ENCODE peak calls at places on chromosome 21, in four cellular contexts. F is cardiac muscle cell, H is fibroblast of lung, L is AG09309. Z is an unnamed sample.

GRCh38 chr21:38920631-38921398 is 115.1 kb downstream of the ETS2 start:
- DNase-seq in L (peak), F (no peak), H (peak), Z (no peak)

GRCh38 chr21:39715804-39716397 is 29.1 kb upstream of the IGSF5 start:
- DNase-seq in H (peak), L (peak), F (peak), Z (no peak)

GRCh38 chr21:36858320-36858957 is 108.0 kb downstream of the HLCS start:
- DNase-seq in F (no peak), L (no peak), H (no peak), Z (no peak)

GRCh38 chr21:36193200-36193599 is 36.6 kb downstream of the DOP1B start:
- DNase-seq in F (no peak), L (no peak), H (no peak), Z (peak)

GRCh38 chr21:23955130-23955873 is 1652.0 kb downstream of the MRPL39 start:
- DNase-seq in L (no peak), F (no peak), H (no peak), Z (no peak)

GRCh38 chr21:31974454-31974985 is 101.7 kb downstream of the HUNK start:
- DNase-seq in L (no peak), F (no peak), H (no peak), Z (no peak)

GRCh38 chr21:38909929-38910328 is 104.2 kb downstream of the ETS2 start:
- DNase-seq in H (no peak), L (no peak), F (no peak), Z (no peak)

GRCh38 chr21:23837564-23837963 is 1769.7 kb downstream of the MRPL39 start:
- DNase-seq in F (no peak), L (no peak), H (no peak), Z (no peak)

GRCh38 chr21:26124896-26125295 is 45.7 kb downstream of the APP start:
- DNase-seq in L (no peak), H (no peak), F (peak), Z (no peak)

GRCh38 chr21:32580949-32581348 is 4.4 kb downstream of the TCP10L start:
- DNase-seq in H (no peak), F (no peak), L (no peak), Z (no peak)

GRCh38 chr21:29155118-29155932 is 24.9 kb downstream of the MAP3K7CL start:
- DNase-seq in L (peak), F (peak), H (peak), Z (no peak)

GRCh38 chr21:24290151-24290833 is 1317.0 kb downstream of the MRPL39 start:
- DNase-seq in H (no peak), L (no peak), F (no peak), Z (no peak)

GRCh38 chr21:36589352-36589971 is 109.5 kb upstream of the SIM2 start:
- DNase-seq in L (no peak), F (no peak), H (peak), Z (no peak)

GRCh38 chr21:37737996-37738395 is 178.3 kb downstream of the KCNJ6 start:
- DNase-seq in H (no peak), F (no peak), L (no peak), Z (no peak)

GRCh38 chr21:38234395-38235142 is 22.2 kb upstream of the KCNJ15 start:
- DNase-seq in F (no peak), H (no peak), L (no peak), Z (no peak)

GRCh38 chr21:15206514-15206913 is 141.7 kb upstream of the NRIP1 start:
- DNase-seq in F (no peak), H (no peak), L (no peak), Z (no peak)

GRCh38 chr21:25506887-25507286 is 100.4 kb downstream of the MRPL39 start:
- DNase-seq in L (no peak), H (peak), F (no peak), Z (no peak)

GRCh38 chr21:28410264-28410663 is 582.4 kb downstream of the LTN1 start:
- DNase-seq in F (no peak), H (no peak), L (no peak), Z (no peak)

GRCh38 chr21:32770514-32771133 is 931 bp downstream of the PAXBP1 start:
- DNase-seq in L (no peak), H (no peak), F (no peak), Z (no peak)

GRCh38 chr21:45948576-45949141 is 32.9 kb upstream of the COL6A1 start:
- DNase-seq in H (no peak), F (no peak), L (no peak), Z (no peak)

GRCh38 chr21:45952974-45953373 is 28.6 kb upstream of the COL6A1 start:
- DNase-seq in H (no peak), F (peak), L (no peak), Z (no peak)

GRCh38 chr21:45949928-45950739 is 31.4 kb upstream of the COL6A1 start:
- DNase-seq in H (no peak), L (no peak), F (no peak), Z (no peak)

GRCh38 chr21:45951676-45952075 is 29.9 kb upstream of the COL6A1 start:
- DNase-seq in F (no peak), H (no peak), L (no peak), Z (no peak)

GRCh38 chr21:45950740-45951515 is 30.6 kb upstream of the COL6A1 start:
- DNase-seq in F (no peak), H (peak), L (no peak), Z (no peak)
- H3K4me3 ChIP-seq in F (no peak), H (no peak), L (no peak), Z (no peak)

GRCh38 chr21:45615145-45615711 is 28.3 kb upstream of the PCBP3 start:
- DNase-seq in F (no peak), L (no peak), H (peak), Z (no peak)
- TF ChIP-seq CTCF in F (no peak), L (no peak), H (no peak), Z (no peak)

GRCh38 chr21:34200288-34200905 is 127.0 kb downstream of the MRPS6 start:
- DNase-seq in L (no peak), H (no peak), F (no peak), Z (no peak)

GRCh38 chr21:34202553-34203332 is 129.4 kb downstream of the MRPS6 start:
- DNase-seq in H (no peak), F (peak), L (no peak), Z (no peak)

GRCh38 chr21:34201001-34201400 is 127.6 kb downstream of the MRPS6 start:
- DNase-seq in L (no peak), F (no peak), H (no peak), Z (no peak)

GRCh38 chr21:34199121-34199910 is 125.9 kb downstream of the MRPS6 start:
- DNase-seq in F (no peak), H (no peak), L (no peak), Z (no peak)

DNA sequence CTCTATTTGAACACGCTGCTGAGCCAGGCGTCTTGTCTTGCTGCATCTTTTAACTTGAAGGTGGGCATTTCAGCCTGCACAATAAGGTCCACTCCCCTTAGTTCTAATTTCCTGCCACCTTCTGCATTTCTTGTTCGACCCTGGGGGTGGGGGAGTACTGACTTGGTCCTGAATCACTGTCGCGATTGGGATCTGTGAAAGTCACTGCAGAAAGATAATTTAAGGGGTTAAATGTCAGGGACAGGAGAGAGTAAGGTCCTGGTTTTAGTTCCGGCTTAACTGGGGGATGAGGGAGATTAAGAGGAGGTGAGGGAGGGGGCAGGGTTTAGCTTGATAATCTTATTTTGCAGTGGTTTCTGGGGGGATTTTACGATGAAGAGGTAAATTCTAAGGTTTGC is 128.1 kb downstream of the MRPS6 start:
- DNase-seq in L (no peak), F (peak), H (no peak), Z (no peak)
- H3K4me3 ChIP-seq in L (peak), F (peak), H (no peak), Z (peak)

DNA sequence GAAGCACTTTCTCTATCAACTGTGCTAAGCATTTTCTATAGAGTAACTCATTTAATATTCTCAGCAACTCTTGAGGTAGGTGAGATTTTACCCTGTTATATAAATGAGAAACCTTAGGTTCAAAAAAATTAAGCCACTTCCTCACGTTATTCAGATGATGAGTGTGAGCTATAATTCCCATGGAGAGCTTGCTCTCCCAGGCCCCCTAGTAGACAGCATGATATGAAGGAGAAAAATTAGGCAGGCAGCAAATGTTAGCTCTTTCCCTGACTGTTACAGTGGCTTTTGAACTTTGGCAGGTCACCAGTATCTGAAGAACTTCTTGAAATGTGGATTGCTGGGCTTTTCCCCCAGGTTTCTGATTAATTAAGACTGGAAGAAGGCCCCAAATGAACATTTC is 753.1 kb downstream of the NCAM2 start:
- DNase-seq in L (no peak), F (no peak), H (no peak), Z (no peak)
- TF ChIP-seq CTCF in L (no peak), F (no peak), H (no peak), Z (no peak)

DNA sequence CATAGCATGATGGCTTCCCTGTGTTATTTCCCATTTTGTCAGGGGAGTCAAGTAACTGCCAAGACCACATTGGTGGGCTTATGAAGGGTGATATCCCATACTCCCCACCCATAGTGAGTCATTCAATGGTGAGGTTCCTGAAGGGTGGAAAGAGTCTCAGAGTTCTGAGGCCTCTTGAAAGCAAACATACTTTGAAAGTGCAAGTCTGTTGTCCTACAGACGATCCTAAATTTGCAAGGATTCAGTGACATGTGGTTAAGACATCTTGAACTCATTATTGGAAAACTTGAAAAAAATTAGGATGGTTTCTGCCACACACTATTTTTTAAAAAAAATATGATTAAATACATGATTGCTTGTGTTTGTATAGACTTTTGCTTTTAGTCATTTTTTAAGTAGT is 225.4 kb upstream of the ADAMTS5 start:
- DNase-seq in F (no peak), H (peak), L (no peak), Z (no peak)
- H3K4me3 ChIP-seq in F (no peak), H (no peak), L (no peak), Z (no peak)

DNA sequence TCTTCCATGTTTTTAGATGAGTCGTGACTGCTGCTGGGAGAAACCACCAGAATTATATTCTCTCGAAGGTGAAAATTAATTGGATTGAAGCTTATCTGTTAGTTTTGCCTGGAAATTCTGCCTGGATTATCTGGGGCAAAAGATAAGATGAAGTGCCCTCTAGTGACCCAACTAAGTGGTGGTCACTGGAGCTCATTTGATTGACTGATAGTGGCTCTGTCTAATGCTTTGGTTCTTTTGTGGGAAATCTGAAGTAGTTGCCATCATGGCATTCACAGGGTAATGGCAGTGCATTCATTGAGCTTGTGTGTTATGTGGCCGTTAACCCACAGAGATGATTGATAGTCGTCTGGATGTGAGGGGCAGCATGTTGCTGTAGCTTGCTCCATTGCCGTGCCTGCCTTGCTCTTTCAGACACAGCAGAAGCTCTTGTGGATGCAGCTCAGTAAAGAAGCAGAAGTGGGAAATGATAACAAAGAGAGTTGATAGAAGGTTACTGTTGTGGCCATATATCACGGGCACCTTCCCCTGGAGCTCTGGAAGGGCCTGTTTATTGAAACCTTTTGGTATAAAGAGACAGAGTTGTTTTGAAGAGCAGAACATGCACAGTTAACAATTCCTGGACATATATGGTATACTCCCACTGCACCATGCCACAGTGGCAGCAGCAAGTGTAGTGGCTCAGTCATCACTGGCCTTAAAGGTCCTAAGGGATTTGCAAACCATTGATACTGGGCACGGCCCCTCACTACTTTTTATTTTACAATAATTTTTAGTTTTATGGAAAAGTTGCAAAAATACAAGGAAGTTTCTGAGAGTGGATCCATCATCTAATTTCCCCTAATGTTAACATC is 42.0 kb downstream of the CXADR start:
- DNase-seq in F (peak), L (no peak), H (peak), Z (no peak)
- TF ChIP-seq CTCF in F (peak), L (no peak), H (peak), Z (peak)

GRCh38 chr21:45011911-45012660 is 62.3 kb upstream of the ADARB1 start:
- DNase-seq in H (peak), L (peak), F (peak), Z (peak)
- H3K4me3 ChIP-seq in H (no peak), L (no peak), F (no peak), Z (peak)

DNA sequence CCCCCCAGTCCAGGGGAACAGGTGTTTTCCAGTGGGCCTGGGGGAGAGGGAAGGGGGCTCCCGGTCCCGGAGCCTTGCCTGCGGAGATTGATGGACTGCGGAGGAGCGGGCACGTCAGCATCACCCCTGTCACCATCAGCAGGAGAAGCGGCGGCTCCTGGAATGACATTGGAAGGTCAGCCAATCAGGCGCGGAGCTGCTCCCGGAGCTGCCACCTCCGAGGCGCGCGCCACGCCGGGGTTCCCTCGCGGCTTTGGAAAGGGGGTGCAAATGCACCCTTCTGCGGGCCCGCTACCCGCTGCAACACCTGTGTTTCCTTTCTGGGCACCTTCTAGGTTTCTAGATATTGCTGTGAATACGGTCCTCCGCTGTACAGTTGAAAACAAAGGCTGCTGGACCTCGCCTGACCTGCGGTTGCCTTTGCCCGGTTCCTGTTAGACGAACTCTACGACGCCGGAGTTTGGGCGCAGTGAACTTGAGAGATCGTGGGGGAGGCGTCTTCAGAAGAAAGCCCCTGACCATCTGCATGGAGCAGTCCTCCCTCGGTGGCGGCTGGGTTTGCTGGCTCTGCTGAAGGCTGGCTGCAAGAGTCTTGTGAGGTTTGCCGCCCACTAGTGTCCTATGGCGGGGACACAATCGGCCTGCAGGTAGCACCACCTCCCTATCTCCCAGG is 5.3 kb downstream of the DSCAM start:
- DNase-seq in F (peak), L (no peak), H (peak), Z (no peak)
- TF ChIP-seq CTCF in F (no peak), L (peak), H (no peak), Z (peak)

DNA sequence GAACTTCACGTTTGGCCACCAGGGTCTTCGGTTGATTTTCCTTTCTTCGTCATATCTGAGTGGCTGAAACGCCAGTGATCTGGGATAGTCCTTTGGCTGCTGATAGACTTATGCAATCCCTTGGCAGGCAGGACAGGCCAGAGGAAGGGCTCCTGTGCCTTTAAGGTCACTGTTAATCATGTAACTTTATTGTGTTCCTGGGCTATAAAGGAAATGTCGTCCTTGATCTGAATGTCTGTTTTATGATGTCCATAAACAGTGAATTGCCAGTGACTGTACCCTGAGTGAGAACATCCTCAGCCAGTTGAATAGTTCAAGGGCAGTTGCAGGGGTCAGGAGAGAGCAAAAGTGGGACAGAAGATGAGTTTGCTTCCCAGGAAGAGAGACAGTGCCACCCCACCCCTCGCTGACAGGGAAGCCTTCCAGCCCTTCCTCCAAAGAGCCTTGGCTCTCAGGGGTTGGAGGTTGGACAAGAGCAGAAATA is 68.0 kb downstream of the PDE9A start:
- DNase-seq in L (no peak), F (no peak), H (no peak), Z (no peak)
- H3K4me3 ChIP-seq in L (no peak), F (no peak), H (no peak), Z (no peak)

GRCh38 chr21:35050348-35051286 is 1.5 kb upstream of the RUNX1 start:
- DNase-seq in H (peak), L (no peak), F (no peak), Z (no peak)

GRCh38 chr21:35048706-35049617 is at the start of gene RUNX1:
- DNase-seq in H (peak), L (peak), F (no peak), Z (no peak)

GRCh38 chr21:35052786-35053185 is 3.7 kb upstream of the RUNX1 start:
- DNase-seq in F (no peak), H (no peak), L (no peak), Z (no peak)

GRCh38 chr21:35053356-35054096 is 4.4 kb upstream of the RUNX1 start:
- DNase-seq in L (no peak), F (peak), H (peak), Z (no peak)

DNA sequence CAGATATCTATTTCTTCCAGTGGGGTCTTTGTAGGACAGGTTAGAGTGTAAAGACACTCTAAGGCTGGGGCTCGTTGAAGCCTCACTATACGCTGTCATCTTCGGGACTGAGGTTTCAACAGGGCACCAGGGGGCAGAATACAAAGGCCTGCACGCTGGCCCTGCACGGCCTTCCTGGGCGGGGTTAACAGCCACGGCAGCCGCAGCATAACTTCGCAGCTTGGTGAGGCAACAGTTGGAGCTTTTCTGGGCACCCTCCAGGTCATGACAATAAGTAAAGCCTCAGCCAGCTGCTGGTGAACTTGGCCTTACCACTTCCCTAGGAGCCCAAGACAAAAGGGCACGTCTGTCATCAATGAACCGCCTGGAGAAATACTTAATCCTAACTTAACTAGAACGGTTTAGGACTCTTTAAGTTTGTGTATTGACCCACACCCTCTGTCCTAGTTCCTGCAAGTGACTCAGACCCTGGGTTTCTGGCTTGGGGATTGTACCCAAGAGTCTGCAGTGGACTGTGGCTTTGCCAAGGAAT is 2.3 kb upstream of the RUNX1 start:
- DNase-seq in H (peak), L (peak), F (peak), Z (no peak)
- TF ChIP-seq CTCF in H (peak), L (peak), F (peak), Z (peak)